ENCODE peak calls at places on chromosomes 12 and 14, in four cellular contexts. One of them, this sample, is unnamed.

GRCh38 chr12:53828598-53828997 is 76.8 kb upstream of the CISTR start:
- DNase-seq in K562: no peak
- DNase-seq in GM12878: no peak
- DNase-seq in HepG2: no peak
- DNase-seq in this sample: no peak

GRCh38 chr12:694734-695503 is 31.7 kb upstream of the NINJ2 start:
- DNase-seq in K562: no peak
- DNase-seq in GM12878: no peak
- DNase-seq in HepG2: peak
- DNase-seq in this sample: no peak

GRCh38 chr14:46902837-46903236 is 251.3 kb upstream of the RPL10L start:
- DNase-seq in K562: no peak
- DNase-seq in GM12878: no peak
- DNase-seq in HepG2: no peak
- DNase-seq in this sample: peak

GRCh38 chr12:50400104-50400637 is 514 bp upstream of the LARP4 start:
- DNase-seq in K562: peak
- DNase-seq in GM12878: no peak
- DNase-seq in HepG2: no peak
- DNase-seq in this sample: no peak

GRCh38 chr12:30989754-30990153 is 63.2 kb downstream of the TSPAN11 start:
- DNase-seq in K562: peak
- DNase-seq in GM12878: no peak
- DNase-seq in HepG2: peak
- DNase-seq in this sample: peak

GRCh38 chr14:50910495-50911420 is 33.5 kb downstream of the PYGL start:
- DNase-seq in K562: no peak
- DNase-seq in GM12878: no peak
- DNase-seq in HepG2: no peak
- DNase-seq in this sample: peak

GRCh38 chr14:72975776-72976175 is 49.5 kb downstream of the DCAF4 start:
- DNase-seq in K562: peak
- DNase-seq in GM12878: no peak
- DNase-seq in HepG2: peak
- DNase-seq in this sample: peak

GRCh38 chr12:113808095-113808951 is 157.8 kb downstream of the RBM19 start:
- DNase-seq in K562: peak
- DNase-seq in GM12878: no peak
- DNase-seq in HepG2: peak
- DNase-seq in this sample: no peak

GRCh38 chr12:125549836-125550235 is 484.6 kb downstream of the AACS start:
- DNase-seq in K562: peak
- DNase-seq in GM12878: no peak
- DNase-seq in HepG2: no peak
- DNase-seq in this sample: peak

GRCh38 chr14:63470877-63471565 is 72.2 kb downstream of the PPP2R5E start:
- DNase-seq in K562: no peak
- DNase-seq in GM12878: peak
- DNase-seq in HepG2: peak
- DNase-seq in this sample: no peak

GRCh38 chr14:77059276-77059934 is 30.9 kb upstream of the IRF2BPL start:
- DNase-seq in K562: peak
- DNase-seq in GM12878: no peak
- DNase-seq in HepG2: peak
- DNase-seq in this sample: peak

GRCh38 chr12:113684053-113684907 is 212.6 kb upstream of the LHX5 start:
- DNase-seq in K562: no peak
- DNase-seq in GM12878: no peak
- DNase-seq in HepG2: no peak
- DNase-seq in this sample: peak

GRCh38 chr14:33477752-33478151 is 473.1 kb downstream of the EGLN3 start:
- DNase-seq in K562: no peak
- DNase-seq in GM12878: no peak
- DNase-seq in HepG2: no peak
- DNase-seq in this sample: peak

GRCh38 chr12:122079532-122080081 is 1.1 kb downstream of the MLXIP start:
- DNase-seq in K562: no peak
- DNase-seq in GM12878: no peak
- DNase-seq in HepG2: no peak
- DNase-seq in this sample: no peak

GRCh38 chr14:75182820-75183219 is 6.4 kb upstream of the TMED10 start:
- DNase-seq in K562: no peak
- DNase-seq in GM12878: no peak
- DNase-seq in HepG2: peak
- DNase-seq in this sample: no peak

GRCh38 chr14:88166616-88167015 is 156.5 kb downstream of the KCNK10 start:
- DNase-seq in K562: no peak
- DNase-seq in GM12878: no peak
- DNase-seq in HepG2: no peak
- DNase-seq in this sample: no peak

GRCh38 chr12:93191956-93192355 is 185.8 kb upstream of the NUDT4 start:
- DNase-seq in K562: no peak
- DNase-seq in GM12878: no peak
- DNase-seq in HepG2: no peak
- DNase-seq in this sample: no peak

GRCh38 chr14:103070971-103071542 is 13.0 kb upstream of the LBHD2 start:
- DNase-seq in K562: no peak
- DNase-seq in GM12878: no peak
- DNase-seq in HepG2: no peak
- DNase-seq in this sample: no peak

GRCh38 chr12:54294152-54294913 is 6.5 kb downstream of the NFE2 start:
- DNase-seq in K562: peak
- DNase-seq in GM12878: no peak
- DNase-seq in HepG2: peak
- DNase-seq in this sample: peak

GRCh38 chr12:94832780-94833760 is 170.4 kb downstream of the NDUFA12 start:
- DNase-seq in K562: no peak
- DNase-seq in GM12878: no peak
- DNase-seq in HepG2: no peak
- DNase-seq in this sample: peak

GRCh38 chr12:80230068-80230467 is 130.7 kb downstream of the OTOGL start:
- DNase-seq in K562: no peak
- DNase-seq in GM12878: no peak
- DNase-seq in HepG2: no peak
- DNase-seq in this sample: peak

GRCh38 chr14:79992799-79993198 is 218.5 kb downstream of the DIO2 start:
- DNase-seq in K562: no peak
- DNase-seq in GM12878: no peak
- DNase-seq in HepG2: no peak
- DNase-seq in this sample: peak

GRCh38 chr12:65330341-65330740 is 51.9 kb downstream of the MSRB3 start:
- DNase-seq in K562: no peak
- DNase-seq in GM12878: no peak
- DNase-seq in HepG2: no peak
- DNase-seq in this sample: no peak

GRCh38 chr12:130873825-130874224 is 2.0 kb downstream of the RAN start:
- DNase-seq in K562: no peak
- DNase-seq in GM12878: no peak
- DNase-seq in HepG2: no peak
- DNase-seq in this sample: no peak

GRCh38 chr12:81297606-81298005 is 219.7 kb downstream of the ACSS3 start:
- DNase-seq in K562: no peak
- DNase-seq in GM12878: no peak
- DNase-seq in HepG2: no peak
- DNase-seq in this sample: no peak

GRCh38 chr12:46354799-46355194 is 17.8 kb downstream of the SLC38A2 start:
- DNase-seq in K562: no peak
- DNase-seq in GM12878: no peak
- DNase-seq in HepG2: no peak
- DNase-seq in this sample: no peak

GRCh38 chr12:111349748-111350520 is 19.0 kb downstream of the PHETA1 start:
- DNase-seq in K562: no peak
- DNase-seq in GM12878: no peak
- DNase-seq in HepG2: no peak
- DNase-seq in this sample: no peak

GRCh38 chr12:65778268-65779090 is 45.8 kb upstream of the HMGA2 start:
- DNase-seq in K562: no peak
- DNase-seq in GM12878: no peak
- DNase-seq in HepG2: no peak
- DNase-seq in this sample: no peak

GRCh38 chr12:77601069-77601468 is 229.6 kb upstream of the NAV3 start:
- DNase-seq in K562: no peak
- DNase-seq in GM12878: no peak
- DNase-seq in HepG2: no peak
- DNase-seq in this sample: no peak

GRCh38 chr14:99946652-99947489 is 118.4 kb upstream of the EVL start:
- DNase-seq in K562: peak
- DNase-seq in GM12878: no peak
- DNase-seq in HepG2: no peak
- DNase-seq in this sample: peak

GRCh38 chr14:23675337-23675736 is 39.2 kb downstream of the DHRS2 start:
- DNase-seq in K562: no peak
- DNase-seq in GM12878: no peak
- DNase-seq in HepG2: no peak
- DNase-seq in this sample: no peak

GRCh38 chr14:23681337-23681736 is 45.2 kb downstream of the DHRS2 start:
- DNase-seq in K562: no peak
- DNase-seq in GM12878: no peak
- DNase-seq in HepG2: no peak
- DNase-seq in this sample: no peak

GRCh38 chr14:23670489-23670888 is 34.3 kb downstream of the DHRS2 start:
- DNase-seq in K562: no peak
- DNase-seq in GM12878: no peak
- DNase-seq in HepG2: no peak
- DNase-seq in this sample: no peak

GRCh38 chr14:23672200-23672599 is 36.0 kb downstream of the DHRS2 start:
- DNase-seq in K562: no peak
- DNase-seq in GM12878: no peak
- DNase-seq in HepG2: no peak
- DNase-seq in this sample: no peak

GRCh38 chr14:23675906-23676305 is 39.7 kb downstream of the DHRS2 start:
- DNase-seq in K562: no peak
- DNase-seq in GM12878: no peak
- DNase-seq in HepG2: no peak
- DNase-seq in this sample: no peak
- TF ChIP-seq CTCF in K562: no peak
- TF ChIP-seq CTCF in GM12878: no peak
- TF ChIP-seq CTCF in HepG2: no peak
- TF ChIP-seq CTCF in this sample: no peak

GRCh38 chr14:52346778-52347177 is 32.7 kb downstream of the PTGER2 start:
- DNase-seq in K562: no peak
- DNase-seq in GM12878: no peak
- DNase-seq in HepG2: no peak
- DNase-seq in this sample: no peak

GRCh38 chr14:52350445-52350844 is 36.3 kb downstream of the PTGER2 start:
- DNase-seq in K562: no peak
- DNase-seq in GM12878: no peak
- DNase-seq in HepG2: no peak
- DNase-seq in this sample: no peak

GRCh38 chr14:52348796-52349195 is 34.7 kb downstream of the PTGER2 start:
- DNase-seq in K562: no peak
- DNase-seq in GM12878: no peak
- DNase-seq in HepG2: no peak
- DNase-seq in this sample: no peak

GRCh38 chr14:52349731-52350130 is 35.6 kb downstream of the PTGER2 start:
- DNase-seq in K562: no peak
- DNase-seq in GM12878: no peak
- DNase-seq in HepG2: no peak
- DNase-seq in this sample: no peak

GRCh38 chr14:52348279-52348678 is 34.2 kb downstream of the PTGER2 start:
- DNase-seq in K562: no peak
- DNase-seq in GM12878: no peak
- DNase-seq in HepG2: no peak
- DNase-seq in this sample: no peak
- H2AFZ ChIP-seq in K562: no peak
- H2AFZ ChIP-seq in GM12878: no peak
- H2AFZ ChIP-seq in HepG2: no peak
- H2AFZ ChIP-seq in this sample: peak

DNA sequence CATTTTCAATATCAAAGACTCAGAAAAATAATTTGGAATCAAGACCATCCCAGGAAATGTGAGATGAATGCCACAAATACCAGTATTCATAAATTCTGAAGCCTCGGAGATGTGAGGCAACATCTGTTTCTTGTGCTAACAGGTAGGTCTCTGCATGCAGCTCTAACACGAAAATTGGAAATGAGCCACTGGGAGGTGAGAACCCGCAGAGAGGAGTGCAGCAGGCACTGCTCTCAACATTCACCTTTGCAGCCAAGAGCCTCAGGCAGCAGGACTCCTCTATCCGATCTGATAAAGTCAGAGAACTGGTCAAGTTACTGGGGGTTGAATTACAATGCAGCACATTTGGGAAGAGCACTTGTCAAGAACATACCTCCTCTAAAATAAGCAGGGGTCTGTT is 209.4 kb upstream of the KRR1 start:
- DNase-seq in K562: peak
- DNase-seq in GM12878: no peak
- DNase-seq in HepG2: no peak
- DNase-seq in this sample: peak
- TF ChIP-seq JUNB in K562: no peak
- TF ChIP-seq JUNB in GM12878: no peak
- TF ChIP-seq JUNB in HepG2: no peak
- TF ChIP-seq JUNB in this sample: no peak

GRCh38 chr12:110279976-110280783 is 867 bp upstream of the ATP2A2 start:
- DNase-seq in K562: peak
- DNase-seq in GM12878: no peak
- DNase-seq in HepG2: no peak
- DNase-seq in this sample: peak
- TF ChIP-seq CTCF in K562: no peak
- TF ChIP-seq CTCF in GM12878: no peak
- TF ChIP-seq CTCF in HepG2: no peak
- TF ChIP-seq CTCF in this sample: no peak

GRCh38 chr12:40832668-40833067 is 140.4 kb downstream of the CNTN1 start:
- DNase-seq in K562: no peak
- DNase-seq in GM12878: no peak
- DNase-seq in HepG2: no peak
- DNase-seq in this sample: no peak
- H2AFZ ChIP-seq in K562: no peak
- H2AFZ ChIP-seq in GM12878: no peak
- H2AFZ ChIP-seq in HepG2: no peak
- H2AFZ ChIP-seq in this sample: no peak

This sample was measured in GM23338.